ENCODE peak calls at places on chromosomes 4 and X, in five cellular contexts. M is heart right ventricle, N is endothelial cell, U is HCT116, Y is dorsolateral prefrontal cortex. C is an unnamed sample.

GRCh38 chrX:31279359-31279758 is 207.5 kb upstream of the FTHL17 start:
- DNase-seq in Y (no peak), N (no peak), M (no peak), U (no peak), C (no peak)

GRCh38 chr4:24473309-24473721 is 111.0 kb downstream of the DHX15 start:
- DNase-seq in U (no peak), M (peak; percentile 28), Y (peak; percentile 56), N (no peak), C (no peak)

GRCh38 chr4:13548059-13548983 is 4.0 kb upstream of the NKX3-2 start:
- DNase-seq in Y (no peak), N (peak; percentile 30), M (no peak), U (no peak), C (no peak)

GRCh38 chr4:13544556-13545393 is 467 bp upstream of the NKX3-2 start:
- DNase-seq in Y (no peak), M (peak; percentile 40), U (peak; percentile 81), N (peak; percentile 89), C (peak; percentile 92)

GRCh38 chrX:46573331-46573895 is at the start of gene CHST7:
- DNase-seq in N (peak; percentile 66), Y (peak; percentile 62), M (peak; percentile 55), U (peak; percentile 46), C (peak; percentile 89)

GRCh38 chr4:113604955-113605354 is 156.6 kb downstream of the CAMK2D start:
- DNase-seq in M (no peak), U (no peak), N (no peak), Y (no peak), C (no peak)

GRCh38 chr4:30295652-30296051 is 424.5 kb upstream of the PCDH7 start:
- DNase-seq in Y (no peak), U (no peak), N (no peak), M (no peak), C (no peak)

GRCh38 chr4:111453216-111453615 is 692.0 kb upstream of the FAM241A start:
- DNase-seq in M (no peak), Y (no peak), U (no peak), N (no peak), C (no peak)

GRCh38 chrX:63913719-63914118 is 128.7 kb upstream of the ARHGEF9 start:
- DNase-seq in Y (no peak), N (no peak), M (no peak), U (no peak), C (no peak)

GRCh38 chr4:32625687-32626086 is 1905.5 kb downstream of the PCDH7 start:
- DNase-seq in U (no peak), M (no peak), N (no peak), Y (no peak), C (no peak)

GRCh38 chr4:68299492-68300457 is 50.1 kb downstream of the YTHDC1 start:
- DNase-seq in N (no peak), U (no peak), Y (no peak), M (no peak), C (no peak)

GRCh38 chr4:185341841-185342240 is 53.9 kb downstream of the LRP2BP start:
- DNase-seq in M (no peak), U (no peak), Y (no peak), N (no peak), C (no peak)

GRCh38 chr4:119697887-119698393 is 69.3 kb upstream of the PDE5A start:
- DNase-seq in Y (no peak), M (no peak), N (no peak), U (no peak), C (no peak)

GRCh38 chr4:6548201-6548881 is 26.6 kb upstream of the MAN2B2 start:
- DNase-seq in M (peak; percentile 43), U (peak; percentile 46), Y (no peak), N (peak; percentile 69), C (no peak)

GRCh38 chrX:109312757-109313156 is 169.1 kb downstream of the GUCY2F start:
- DNase-seq in N (no peak), Y (no peak), M (no peak), U (no peak), C (no peak)

GRCh38 chr4:185868983-185869938 is 57.3 kb upstream of the SORBS2 start:
- DNase-seq in U (no peak), M (no peak), N (no peak), Y (no peak), C (no peak)

GRCh38 chr4:149264093-149264733 is 551.4 kb downstream of the IQCM start:
- DNase-seq in U (peak; percentile 48), M (peak; percentile 7), Y (no peak), N (peak; percentile 50), C (no peak)

GRCh38 chr4:127809173-127809800 is 27.2 kb downstream of the HSPA4L start:
- DNase-seq in U (no peak), N (peak; percentile 5), Y (no peak), M (no peak), C (no peak)

GRCh38 chr4:172042714-172043114 is 229.5 kb downstream of the GALNTL6 start:
- DNase-seq in M (no peak), Y (no peak), N (no peak), U (peak; percentile 23), C (no peak)

GRCh38 chr4:10013722-10014121 is 7.6 kb downstream of the SLC2A9 start:
- DNase-seq in Y (no peak), N (peak; percentile 71), M (peak; percentile 37), U (peak; percentile 18), C (no peak)

GRCh38 chrX:123184199-123184857 is at the start of gene GRIA3:
- DNase-seq in U (no peak), Y (no peak), N (no peak), M (no peak), C (no peak)

GRCh38 chr4:17662694-17663093 is 48.3 kb downstream of the MED28 start:
- DNase-seq in M (no peak), U (no peak), N (no peak), Y (no peak), C (no peak)

GRCh38 chr4:83293305-83294046 is 8.9 kb upstream of the COQ2 start:
- DNase-seq in U (no peak), N (no peak), M (no peak), Y (no peak), C (no peak)

GRCh38 chrX:52923781-52924241 is 26.7 kb downstream of the FAM156B start:
- DNase-seq in N (no peak), U (no peak), M (peak; percentile 8), Y (no peak), C (no peak)

GRCh38 chr4:86261634-86262033 is 98.2 kb downstream of the MAPK10 start:
- DNase-seq in U (no peak), N (no peak), Y (no peak), M (no peak), C (no peak)

GRCh38 chr4:35325908-35326453 is 918.3 kb downstream of the ARAP2 start:
- DNase-seq in Y (no peak), M (no peak), N (no peak), U (no peak), C (no peak)

GRCh38 chr4:78551420-78552351 is at the start of gene ANXA3:
- DNase-seq in U (no peak), M (peak; percentile 29), N (peak; percentile 33), Y (no peak), C (no peak)

GRCh38 chrX:73468376-73468775 is 21.5 kb downstream of the CDX4 start:
- DNase-seq in Y (no peak), U (no peak), M (no peak), N (no peak), C (no peak)

GRCh38 chr4:163484906-163485305 is 9.6 kb upstream of the TMA16 start:
- DNase-seq in Y (no peak), N (peak; percentile 54), U (peak; percentile 50), M (peak; percentile 29), C (no peak)

GRCh38 chrX:24498181-24498580 is 33.1 kb downstream of the PDK3 start:
- DNase-seq in Y (no peak), U (no peak), M (peak; percentile 8), N (peak; percentile 11), C (no peak)

GRCh38 chr4:98528882-98529281 is 129.5 kb downstream of the TSPAN5 start:
- DNase-seq in M (no peak), Y (no peak), U (no peak), N (no peak), C (no peak)

GRCh38 chrX:154717824-154718223 is 33.1 kb downstream of the GAB3 start:
- DNase-seq in N (no peak), M (no peak), U (no peak), Y (no peak), C (no peak)
- TF ChIP-seq CTCF in N (no peak), M (no peak), U (no peak), Y (no peak), C (no peak)

DNA sequence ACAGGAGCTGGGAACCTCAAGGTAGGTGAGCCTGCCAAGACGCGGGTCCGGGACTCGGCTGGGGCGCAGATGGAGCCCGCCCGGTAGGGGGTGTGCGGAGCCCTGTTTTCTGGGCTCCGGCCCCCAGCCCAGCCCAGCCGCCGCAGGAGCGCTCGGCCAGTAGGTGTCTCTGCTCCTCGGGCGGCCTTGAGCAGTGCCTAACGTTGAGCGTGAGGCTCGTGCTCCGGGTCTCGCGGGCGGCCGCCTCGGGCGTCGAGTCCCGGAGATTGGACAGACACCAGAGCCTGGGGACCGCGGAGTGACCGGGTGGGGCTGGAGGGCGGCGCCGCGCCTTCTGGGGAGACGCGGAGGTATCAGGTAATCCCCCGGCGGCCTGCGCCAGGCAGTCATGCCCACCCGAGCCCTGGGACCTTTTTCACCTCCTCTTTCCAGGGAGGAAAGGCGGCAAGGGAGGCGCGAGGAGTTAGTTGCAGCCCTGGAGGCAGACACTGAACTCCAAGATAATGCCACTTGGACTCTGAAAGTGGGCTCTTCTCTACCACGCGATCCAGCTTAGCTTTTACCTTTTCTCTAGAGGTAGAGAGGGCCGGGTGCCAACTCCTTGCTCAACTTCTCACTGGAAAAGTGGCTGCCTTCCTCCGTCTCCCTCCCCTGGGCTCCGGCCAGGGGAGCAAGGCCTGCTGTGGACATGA is 14.5 kb upstream of the FGG start:
- DNase-seq in M (no peak), N (peak; percentile 87), U (peak; percentile 63), Y (peak; percentile 69), C (no peak)
- TF ChIP-seq CTCF in M (peak; percentile 52), N (peak; percentile 72), U (peak; percentile 77), Y (peak; percentile 73), C (peak; percentile 51)

GRCh38 chrX:134911348-134911747 is 79.4 kb upstream of the SMIM10 start:
- DNase-seq in Y (no peak), U (no peak), M (no peak), N (no peak), C (no peak)

GRCh38 chrX:134907302-134907701 is 83.5 kb upstream of the SMIM10 start:
- DNase-seq in Y (no peak), M (no peak), N (no peak), U (no peak), C (no peak)

GRCh38 chrX:134909258-134909657 is 81.5 kb upstream of the SMIM10 start:
- DNase-seq in U (no peak), N (no peak), M (no peak), Y (no peak), C (no peak)

DNA sequence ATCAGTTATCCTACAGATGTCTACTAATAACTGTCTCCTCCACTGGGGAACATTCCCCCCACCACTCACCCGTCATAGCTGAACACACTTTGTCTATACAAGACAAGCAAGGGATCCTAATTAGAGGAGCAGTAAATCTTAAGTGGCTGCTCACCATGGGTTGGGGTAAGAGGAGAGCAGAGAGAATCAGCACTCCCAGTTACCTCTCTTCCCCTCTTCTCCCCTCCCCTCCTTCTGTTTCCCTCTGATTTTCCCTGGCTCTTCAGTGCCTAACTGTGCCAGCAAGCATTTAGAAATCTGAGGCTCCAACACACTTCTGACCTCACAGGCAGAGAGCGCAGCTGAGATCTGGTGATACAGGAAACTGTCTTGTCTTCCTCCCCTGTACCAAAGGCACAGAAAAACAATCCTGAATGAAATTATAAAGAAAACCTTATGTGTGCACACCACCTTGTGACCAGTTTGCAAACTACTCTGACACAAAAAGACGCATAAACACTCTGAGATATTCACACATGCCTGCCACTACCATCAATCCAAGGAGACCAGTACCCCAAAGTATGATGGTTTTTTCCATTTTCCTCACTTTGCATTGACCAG is 82.5 kb upstream of the SMIM10 start:
- DNase-seq in M (no peak), Y (no peak), N (no peak), U (no peak), C (no peak)
- TF ChIP-seq CTCF in M (peak; percentile 33), Y (peak; percentile 11), N (no peak), U (peak; percentile 9), C (peak; percentile 43)

GRCh38 chrX:69060631-69061408 is 104.4 kb downstream of the PJA1 start:
- DNase-seq in U (peak; percentile 3), N (peak; percentile 34), Y (no peak), M (peak; percentile 60), C (peak; percentile 79)
- TF ChIP-seq CTCF in U (peak; percentile 11), N (no peak), Y (no peak), M (peak; percentile 67), C (peak; percentile 47)

C was measured in osteocyte.